ENCODE peak calls at places on chromosomes 12 and 14, in six cellular contexts. Q is testis, X is cardiac muscle cell, N is uterus, S is trophoblast cell, A is iPS DF 6.9. E is an unnamed sample.

GRCh38 chr14:95470942-95471499 is 45.4 kb downstream of the SYNE3 start:
- DNase-seq in Q (no peak), A (no peak), S (no peak), X (no peak), N (no peak), E (no peak)

GRCh38 chr12:58633479-58633878 is 286.8 kb downstream of the LRIG3 start:
- DNase-seq in S (no peak), N (no peak), X (peak; percentile 53), Q (no peak), A (no peak), E (no peak)

GRCh38 chr14:95303552-95303951 is 16.2 kb downstream of the CLMN start:
- DNase-seq in A (no peak), Q (no peak), X (no peak), S (no peak), N (no peak), E (no peak)

GRCh38 chr12:132056959-132057358 is 87.2 kb downstream of the DDX51 start:
- DNase-seq in N (no peak), X (no peak), A (no peak), S (peak; percentile 46), Q (no peak), E (no peak)

GRCh38 chr12:120669055-120669828 is 17.7 kb upstream of the MLEC start:
- DNase-seq in X (peak; percentile 51), S (no peak), A (no peak), N (no peak), Q (peak; percentile 85), E (no peak)

GRCh38 chr12:112892821-112893220 is 13.9 kb upstream of the OAS1 start:
- DNase-seq in N (no peak), Q (no peak), A (no peak), X (no peak), S (no peak), E (no peak)

GRCh38 chr14:103149847-103150246 is 26.6 kb downstream of the TNFAIP2 start:
- DNase-seq in Q (no peak), X (no peak), S (no peak), A (no peak), N (no peak), E (no peak)

GRCh38 chr12:18428416-18428815 is 167.1 kb downstream of the PIK3C2G start:
- DNase-seq in S (no peak), Q (no peak), X (no peak), N (no peak), A (no peak), E (no peak)

GRCh38 chr14:99728981-99729451 is 44.9 kb downstream of the CYP46A1 start:
- DNase-seq in A (no peak), Q (no peak), S (no peak), N (no peak), X (no peak), E (peak; percentile 27)

GRCh38 chr12:66403746-66404145 is 101.5 kb downstream of the HELB start:
- DNase-seq in A (no peak), X (no peak), N (no peak), S (no peak), Q (no peak), E (no peak)

GRCh38 chr14:82313889-82314288 is 780.2 kb upstream of the SEL1L start:
- DNase-seq in N (no peak), A (no peak), Q (no peak), S (no peak), X (no peak), E (no peak)

GRCh38 chr14:30143617-30144016 is 216.0 kb upstream of the PRKD1 start:
- DNase-seq in Q (no peak), X (peak; percentile 28), A (no peak), N (no peak), S (no peak), E (no peak)

GRCh38 chr12:52394836-52395405 is 9.5 kb upstream of the KRT84 start:
- DNase-seq in S (no peak), X (no peak), Q (no peak), A (no peak), N (no peak), E (no peak)

GRCh38 chr14:78848234-78848820 is 678.2 kb downstream of the NRXN3 start:
- DNase-seq in S (peak; percentile 41), X (peak; percentile 39), A (peak; percentile 57), N (no peak), Q (peak; percentile 31), E (no peak)

GRCh38 chr12:121568971-121569808 is 11.6 kb downstream of the KDM2B start:
- DNase-seq in S (no peak), X (peak; percentile 67), Q (no peak), N (no peak), A (no peak), E (no peak)

GRCh38 chr12:104693493-104693892 is 236.7 kb downstream of the CHST11 start:
- DNase-seq in A (no peak), N (no peak), Q (no peak), S (no peak), X (no peak), E (no peak)

GRCh38 chr12:48996794-48997718 is 2.1 kb downstream of the DDN start:
- DNase-seq in Q (peak; percentile 89), S (peak; percentile 72), A (no peak), N (peak; percentile 63), X (peak; percentile 73), E (peak; percentile 76)

GRCh38 chr12:116547955-116548471 is 11.2 kb upstream of the MAP1LC3B2 start:
- DNase-seq in A (no peak), N (no peak), X (no peak), S (no peak), Q (no peak), E (peak; percentile 88)

GRCh38 chr12:94386422-94386821 is 73.2 kb downstream of the CEP83 start:
- DNase-seq in Q (no peak), A (no peak), S (no peak), X (peak; percentile 93), N (no peak), E (no peak)

GRCh38 chr12:56657416-56658379 is 11.9 kb upstream of the ATP5F1B start:
- DNase-seq in N (no peak), S (no peak), Q (no peak), A (no peak), X (no peak), E (no peak)

GRCh38 chr14:75519826-75520692 is 2.2 kb upstream of the BATF start:
- DNase-seq in N (no peak), X (peak; percentile 18), Q (no peak), A (no peak), S (peak; percentile 32), E (no peak)

GRCh38 chr14:22607291-22607690 is 9.2 kb downstream of the ABHD4 start:
- DNase-seq in Q (no peak), N (no peak), A (no peak), X (no peak), S (no peak), E (no peak)

GRCh38 chr12:114407566-114408411 is 1.8 kb upstream of the TBX5 start:
- DNase-seq in N (no peak), S (no peak), Q (no peak), X (peak; percentile 54), A (no peak), E (no peak)

GRCh38 chr12:114408415-114408814 is 2.5 kb upstream of the TBX5 start:
- DNase-seq in N (no peak), A (no peak), Q (no peak), X (peak; percentile 42), S (no peak), E (no peak)

GRCh38 chr12:114408881-114409795 is 3.2 kb upstream of the TBX5 start:
- DNase-seq in X (peak; percentile 81), S (no peak), Q (no peak), A (no peak), N (no peak), E (no peak)

GRCh38 chr12:114411081-114411836 is 5.3 kb upstream of the TBX5 start:
- DNase-seq in Q (no peak), A (no peak), X (no peak), S (no peak), N (no peak), E (no peak)

GRCh38 chr12:114409796-114410520 is 4.0 kb upstream of the TBX5 start:
- DNase-seq in A (no peak), X (no peak), S (no peak), N (no peak), Q (no peak), E (no peak)
- H3K4me3 ChIP-seq in A (no peak overlapping the region), X (peak overlapping the region; percentile 97), S (no peak overlapping the region), N (no peak overlapping the region), Q (no peak overlapping the region), E (no peak overlapping the region)

GRCh38 chr14:70897475-70897874 is 9.8 kb upstream of the PCNX1 start:
- DNase-seq in X (peak; percentile 74), N (no peak), Q (no peak), S (no peak), A (no peak), E (no peak)
- H3K27ac ChIP-seq in X (no peak overlapping the region), N (peak overlapping the region; percentile 19), Q (no peak overlapping the region), S (no peak overlapping the region), A (no peak overlapping the region), E (no peak overlapping the region)

DNA sequence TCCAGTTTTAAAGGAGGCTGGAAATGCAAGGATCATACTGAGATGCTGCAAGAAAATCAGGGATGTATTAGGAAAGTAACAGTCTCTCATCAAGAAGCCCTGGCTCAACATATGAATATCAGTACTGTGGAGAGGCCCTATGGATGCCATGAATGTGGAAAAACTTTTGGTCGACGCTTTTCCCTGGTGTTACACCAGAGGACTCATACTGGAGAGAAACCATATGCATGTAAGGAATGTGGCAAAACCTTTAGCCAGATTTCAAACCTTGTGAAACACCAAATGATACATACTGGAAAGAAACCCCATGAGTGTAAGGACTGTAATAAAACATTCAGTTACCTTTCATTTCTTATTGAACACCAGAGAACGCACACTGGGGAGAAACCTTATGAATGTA is 24.5 kb downstream of the ZNF891 start:
- DNase-seq in S (no peak), A (no peak), Q (no peak), N (no peak), X (peak; percentile 11), E (no peak)
- H3K9me3 ChIP-seq in S (peaks cover 5% of the 10 kb centered on the region), A (peaks cover 13% of the 10 kb centered on the region), Q (no peaks in the 10 kb centered on the region), N (peaks cover 98% of the 10 kb centered on the region), X (peaks cover 41% of the 10 kb centered on the region), E (peaks cover 21% of the 10 kb centered on the region)

GRCh38 chr12:4909397-4909733 is 340 bp upstream of the KCNA1 start:
- DNase-seq in Q (no peak), N (no peak), X (no peak), S (no peak), A (no peak), E (no peak)

GRCh38 chr12:4908694-4909396 is 860 bp upstream of the KCNA1 start:
- DNase-seq in S (no peak), X (no peak), N (no peak), Q (no peak), A (peak; percentile 81), E (no peak)

GRCh38 chr12:4909734-4910501 is at the start of gene KCNA1:
- DNase-seq in A (no peak), X (peak; percentile 19), Q (no peak), N (no peak), S (no peak), E (no peak)

GRCh38 chr12:4910502-4911315 is 1.0 kb downstream of the KCNA1 start:
- DNase-seq in A (no peak), X (no peak), Q (no peak), S (no peak), N (no peak), E (no peak)

DNA sequence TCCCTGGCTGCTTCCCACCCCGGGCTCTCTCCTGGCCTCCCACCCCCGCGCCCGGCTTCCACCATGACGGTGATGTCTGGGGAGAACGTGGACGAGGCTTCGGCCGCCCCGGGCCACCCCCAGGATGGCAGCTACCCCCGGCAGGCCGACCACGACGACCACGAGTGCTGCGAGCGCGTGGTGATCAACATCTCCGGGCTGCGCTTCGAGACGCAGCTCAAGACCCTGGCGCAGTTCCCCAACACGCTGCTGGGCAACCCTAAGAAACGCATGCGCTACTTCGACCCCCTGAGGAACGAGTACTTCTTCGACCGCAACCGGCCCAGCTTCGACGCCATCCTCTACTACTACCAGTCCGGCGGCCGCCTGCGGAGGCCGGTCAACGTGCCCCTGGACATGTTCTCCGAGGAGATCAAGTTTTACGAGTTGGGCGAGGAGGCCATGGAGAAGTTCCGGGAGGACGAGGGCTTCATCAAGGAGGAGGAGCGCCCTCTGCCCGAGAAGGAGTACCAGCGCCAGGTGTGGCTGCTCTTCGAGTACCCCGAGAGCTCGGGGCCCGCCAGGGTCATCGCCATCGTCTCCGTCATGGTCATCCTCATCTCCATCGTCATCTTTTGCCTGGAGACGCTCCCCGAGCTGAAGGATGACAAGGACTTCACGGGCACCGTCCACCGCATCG is 1.8 kb downstream of the KCNA1 start:
- DNase-seq in N (no peak), X (no peak), S (no peak), Q (no peak), A (no peak), E (peak; percentile 45)
- H3K4me3 ChIP-seq in N (no peak overlapping the region), X (no peak overlapping the region), S (peak overlapping the region; percentile 34), Q (no peak overlapping the region), A (no peak overlapping the region), E (no peak overlapping the region)